ENCODE peak calls at places on chromosomes 3 and 15, in nine cellular contexts. S is Caco-2; K is Jurkat, Clone E6-1; F is SIG-M5; P is T-helper 17 cell; Z is body of pancreas; Y is stimulated activated CD4-positive, alpha-beta T cell treated with anti-CD3 and anti-CD28 coated beads, TNF-alpha, amount 100 ng/mL, for 4 hours; U is AG04449; E is cardiac septum. N is an unnamed sample.

GRCh38 chr15:63576441-63576840 is 20.7 kb upstream of the FBXL22 start:
- DNase-seq in S (no peak), K (no peak), F (no peak), P (no peak), Z (no peak), Y (no peak), U (no peak), E (no peak), N (no peak)

GRCh38 chr3:190258634-190259033 is 63.6 kb downstream of the CLDN1 start:
- DNase-seq in S (no peak), K (no peak), F (no peak), P (no peak), Z (no peak), Y (no peak), U (no peak), E (no peak), N (no peak)

GRCh38 chr3:133494469-133494868 is 79.0 kb upstream of the CDV3 start:
- DNase-seq in S (peak; percentile 76), K (no peak), F (no peak), P (no peak), Z (peak; percentile 42), Y (no peak), U (no peak), E (no peak), N (no peak)

GRCh38 chr3:184110316-184110725 is 13.5 kb downstream of the HTR3E start:
- DNase-seq in S (no peak), K (no peak), F (no peak), P (no peak), Z (peak; percentile 18), Y (no peak), U (no peak), E (no peak), N (no peak)

GRCh38 chr3:32226875-32227500 is 11.5 kb upstream of the CMTM8 start:
- DNase-seq in S (no peak), K (no peak), F (no peak), P (no peak), Z (no peak), Y (no peak), U (no peak), E (no peak), N (no peak)

GRCh38 chr3:48067271-48067670 is 51.1 kb upstream of the MAP4 start:
- DNase-seq in S (no peak), K (no peak), F (no peak), P (no peak), Z (no peak), Y (no peak), U (no peak), E (no peak), N (no peak)

GRCh38 chr15:91412529-91412928 is 312.5 kb downstream of the SV2B start:
- DNase-seq in S (no peak), K (no peak), F (no peak), P (no peak), Z (no peak), Y (no peak), U (no peak), E (no peak), N (no peak)

GRCh38 chr3:120192159-120192558 is 92.9 kb downstream of the GPR156 start:
- DNase-seq in S (no peak), K (no peak), F (no peak), P (no peak), Z (no peak), Y (no peak), U (no peak), E (no peak), N (no peak)

GRCh38 chr3:152583913-152584312 is 251.0 kb upstream of the P2RY1 start:
- DNase-seq in S (no peak), K (no peak), F (no peak), P (no peak), Z (no peak), Y (no peak), U (no peak), E (no peak), N (no peak)

GRCh38 chr15:23564798-23565394 is 578 bp upstream of the MKRN3 start:
- DNase-seq in S (peak; percentile 12), K (peak; percentile 34), F (no peak), P (no peak), Z (no peak), Y (no peak), U (no peak), E (no peak), N (peak; percentile 22)

GRCh38 chr15:82063055-82063454 is 17.2 kb upstream of the MEX3B start:
- DNase-seq in S (no peak), K (no peak), F (no peak), P (no peak), Z (no peak), Y (no peak), U (no peak), E (no peak), N (no peak)

GRCh38 chr3:185381321-185381720 is 18.4 kb downstream of the MAP3K13 start:
- DNase-seq in S (no peak), K (no peak), F (no peak), P (no peak), Z (no peak), Y (no peak), U (no peak), E (no peak), N (no peak)

GRCh38 chr15:84982301-84982920 is 755 bp downstream of the PDE8A start:
- DNase-seq in S (peak; percentile 58), K (no peak), F (no peak), P (peak; percentile 34), Z (peak; percentile 64), Y (peak; percentile 15), U (no peak), E (peak; percentile 79), N (no peak)

GRCh38 chr3:149527531-149528343 is 53.2 kb downstream of the TM4SF4 start:
- DNase-seq in S (no peak), K (no peak), F (no peak), P (no peak), Z (no peak), Y (no peak), U (no peak), E (no peak), N (no peak)

GRCh38 chr3:151197981-151198767 is 4.8 kb downstream of the GPR171 start:
- DNase-seq in S (peak; percentile 87), K (no peak), F (no peak), P (no peak), Z (no peak), Y (no peak), U (no peak), E (no peak), N (no peak)

GRCh38 chr3:33277193-33277882 is at the start of gene FBXL2:
- DNase-seq in S (peak; percentile 96), K (peak; percentile 32), F (no peak), P (no peak), Z (peak; percentile 84), Y (no peak), U (no peak), E (no peak), N (no peak)

GRCh38 chr15:39447881-39448280 is 133.0 kb upstream of the THBS1 start:
- DNase-seq in S (no peak), K (no peak), F (no peak), P (no peak), Z (no peak), Y (no peak), U (no peak), E (no peak), N (no peak)

GRCh38 chr3:126917232-126917804 is 65.6 kb upstream of the PLXNA1 start:
- DNase-seq in S (no peak), K (no peak), F (no peak), P (no peak), Z (no peak), Y (no peak), U (no peak), E (peak; percentile 58), N (no peak)

GRCh38 chr15:38636597-38636996 is 72.0 kb upstream of the RASGRP1 start:
- DNase-seq in S (no peak), K (no peak), F (no peak), P (no peak), Z (no peak), Y (no peak), U (no peak), E (no peak), N (no peak)

GRCh38 chr3:42490243-42490642 is 12.2 kb upstream of the VIPR1 start:
- DNase-seq in S (no peak), K (no peak), F (peak; percentile 38), P (no peak), Z (peak; percentile 95), Y (no peak), U (no peak), E (peak; percentile 81), N (no peak)

GRCh38 chr15:80506494-80506893 is 102.3 kb downstream of the ARNT2 start:
- DNase-seq in S (no peak), K (no peak), F (no peak), P (no peak), Z (no peak), Y (no peak), U (no peak), E (no peak), N (no peak)

GRCh38 chr15:69593981-69594966 is 141.7 kb downstream of the RPLP1 start:
- DNase-seq in S (peak; percentile 95), K (no peak), F (no peak), P (no peak), Z (peak; percentile 95), Y (no peak), U (no peak), E (no peak), N (no peak)

GRCh38 chr15:92142242-92143232 is 251.1 kb upstream of the ST8SIA2 start:
- DNase-seq in S (no peak), K (no peak), F (no peak), P (no peak), Z (no peak), Y (no peak), U (no peak), E (no peak), N (no peak)

GRCh38 chr3:12869025-12869695 is 27.8 kb upstream of the RPL32 start:
- DNase-seq in S (no peak), K (no peak), F (no peak), P (no peak), Z (peak; percentile 77), Y (no peak), U (no peak), E (no peak), N (no peak)

GRCh38 chr3:53974314-53974713 is 82.7 kb upstream of the SELENOK start:
- DNase-seq in S (no peak), K (no peak), F (no peak), P (no peak), Z (no peak), Y (no peak), U (no peak), E (no peak), N (no peak)

GRCh38 chr15:91919014-91919534 is 65.6 kb downstream of the SLCO3A1 start:
- DNase-seq in S (no peak), K (no peak), F (no peak), P (no peak), Z (no peak), Y (no peak), U (no peak), E (peak; percentile 85), N (no peak)

GRCh38 chr3:127547761-127548605 is 42.5 kb downstream of the TPRA1 start:
- DNase-seq in S (peak; percentile 86), K (peak; percentile 44), F (no peak), P (peak; percentile 65), Z (peak; percentile 80), Y (peak; percentile 64), U (no peak), E (peak; percentile 90), N (peak; percentile 81)

GRCh38 chr3:170058127-170058526 is 20.3 kb downstream of the GPR160 start:
- DNase-seq in S (no peak), K (no peak), F (no peak), P (no peak), Z (no peak), Y (no peak), U (no peak), E (no peak), N (peak; percentile 31)

GRCh38 chr3:185242642-185243041 is 11.2 kb downstream of the EHHADH start:
- DNase-seq in S (no peak), K (no peak), F (no peak), P (no peak), Z (no peak), Y (no peak), U (no peak), E (no peak), N (no peak)

GRCh38 chr3:76131396-76132153 is 346.2 kb upstream of the ZNF717 start:
- DNase-seq in S (no peak), K (no peak), F (no peak), P (no peak), Z (no peak), Y (no peak), U (no peak), E (no peak), N (no peak)

GRCh38 chr15:83983634-83984458 is 251.7 kb upstream of the GOLGA6L4 start:
- DNase-seq in S (no peak), K (peak; percentile 6), F (no peak), P (no peak), Z (peak; percentile 32), Y (no peak), U (no peak), E (no peak), N (no peak)